ENCODE peak calls at places on chromosomes 2 and 18, in eight cellular contexts. Z, H, J, V, A, U, Y and B are unnamed samples.

GRCh38 chr18:63832470-63832869 is 55.0 kb upstream of the SERPINB2 start:
- DNase-seq in Y (peak; percentile 86), Z (no peak), U (no peak), A (no peak), J (no peak), V (no peak), H (no peak), B (no peak)

GRCh38 chr2:219451626-219452360 is 17.1 kb downstream of the SPEG start:
- DNase-seq in A (no peak), U (no peak), J (no peak), V (no peak), H (peak; percentile 83), Z (peak; percentile 88), Y (peak; percentile 18), B (peak; percentile 78)

GRCh38 chr2:240703417-240704341 is 12.0 kb downstream of the AQP12A start:
- DNase-seq in Z (peak; percentile 22), U (no peak), A (no peak), V (no peak), J (no peak), Y (no peak), H (peak; percentile 17), B (no peak)

GRCh38 chr2:174344716-174345472 is 10.1 kb downstream of the SP9 start:
- DNase-seq in V (no peak), Y (peak; percentile 63), J (no peak), A (no peak), H (no peak), U (no peak), Z (no peak), B (no peak)

GRCh38 chr2:119683717-119684443 is 4.9 kb downstream of the TMEM177 start:
- DNase-seq in H (no peak), A (no peak), U (no peak), Z (no peak), J (no peak), Y (peak; percentile 28), V (peak; percentile 12), B (no peak)

GRCh38 chr2:45681675-45682074 is 30.2 kb downstream of the PRKCE start:
- DNase-seq in Z (peak; percentile 54), H (peak; percentile 30), V (no peak), A (no peak), Y (peak; percentile 88), J (no peak), U (no peak), B (peak; percentile 17)

GRCh38 chr18:49495074-49495473 is 8.0 kb upstream of the C18orf32 start:
- DNase-seq in Y (no peak), V (no peak), J (no peak), H (no peak), A (no peak), U (no peak), Z (no peak), B (no peak)

GRCh38 chr2:143988082-143988481 is 531.8 kb downstream of the ZEB2 start:
- DNase-seq in J (no peak), Y (no peak), V (no peak), Z (no peak), H (no peak), A (no peak), U (no peak), B (no peak)

GRCh38 chr2:1833726-1834125 is 89.4 kb upstream of the PXDN start:
- DNase-seq in H (no peak), A (no peak), Z (no peak), U (no peak), Y (no peak), J (no peak), V (no peak), B (no peak)